ENCODE peak calls at places on chromosomes 7 and 10, in seven cellular contexts. J, O, C, R, Q, D and P are unnamed samples.

GRCh38 chr7:118559207-118559606 is 334.7 kb downstream of the ANKRD7 start:
- DNase-seq in O (no peak), C (no peak), R (no peak), D (no peak), Q (no peak), J (no peak), P (no peak)

GRCh38 chr7:117654780-117655179 is 175.0 kb downstream of the CFTR start:
- DNase-seq in D (no peak), J (no peak), Q (no peak), R (no peak), C (no peak), O (no peak), P (no peak)

GRCh38 chr7:3957735-3958491 is 656.9 kb downstream of the SDK1 start:
- DNase-seq in C (no peak), Q (no peak), R (no peak), O (no peak), D (no peak), J (no peak), P (no peak)

GRCh38 chr7:90835861-90836260 is 239.7 kb downstream of the CDK14 start:
- DNase-seq in R (no peak), Q (no peak), O (no peak), C (no peak), D (no peak), J (no peak), P (no peak)

GRCh38 chr7:3861941-3862340 is 560.9 kb downstream of the SDK1 start:
- DNase-seq in D (peak), C (peak), O (no peak), Q (peak), R (peak), J (peak), P (peak)

GRCh38 chr10:59708816-59709471 is 706 bp downstream of the SLC16A9 start:
- DNase-seq in D (no peak), C (no peak), J (no peak), Q (peak), R (peak), O (peak), P (peak)

GRCh38 chr7:14850039-14850438 is 52.5 kb downstream of the DGKB start:
- DNase-seq in D (peak), J (peak), O (no peak), R (no peak), Q (no peak), C (no peak), P (no peak)

GRCh38 chr7:29311314-29311713 is 116.7 kb downstream of the CHN2 start:
- DNase-seq in O (no peak), R (no peak), J (no peak), Q (no peak), C (no peak), D (no peak), P (no peak)

GRCh38 chr10:45422862-45423659 is 49.0 kb downstream of the ALOX5 start:
- DNase-seq in J (no peak), C (no peak), Q (no peak), R (no peak), D (no peak), O (no peak), P (no peak)

GRCh38 chr7:158283016-158283974 is 304.3 kb downstream of the PTPRN2 start:
- DNase-seq in C (no peak), D (no peak), R (no peak), O (no peak), Q (no peak), J (no peak), P (no peak)

GRCh38 chr7:26813426-26813825 is 51.0 kb downstream of the SKAP2 start:
- DNase-seq in R (no peak), Q (no peak), C (peak), D (peak), O (no peak), J (peak), P (no peak)

GRCh38 chr10:113992601-113993011 is 51.1 kb upstream of the ADRB1 start:
- DNase-seq in O (no peak), R (no peak), Q (no peak), D (no peak), C (no peak), J (peak), P (no peak)

GRCh38 chr10:78435484-78436222 is 402.0 kb downstream of the RPS24 start:
- DNase-seq in J (no peak), C (no peak), D (no peak), R (no peak), Q (no peak), O (no peak), P (no peak)

GRCh38 chr7:73519867-73520672 is 2.0 kb downstream of the BAZ1B start:
- DNase-seq in C (no peak), D (peak), Q (no peak), O (no peak), J (peak), R (no peak), P (peak)

GRCh38 chr10:132684164-132684891 is 101.6 kb downstream of the NKX6-2 start:
- DNase-seq in R (no peak), O (peak), D (peak), Q (peak), J (peak), C (no peak), P (peak)

GRCh38 chr10:28367865-28368541 is 65.1 kb upstream of the MPP7 start:
- DNase-seq in C (no peak), R (no peak), D (no peak), Q (peak), J (peak), O (no peak), P (no peak)

GRCh38 chr10:3803884-3804741 is 19.1 kb upstream of the KLF6 start:
- DNase-seq in D (peak), R (no peak), Q (no peak), O (no peak), C (no peak), J (peak), P (no peak)

GRCh38 chr7:30173058-30173897 is 38.5 kb downstream of the MTURN start:
- DNase-seq in O (peak), R (peak), Q (peak), D (peak), J (peak), C (peak), P (peak)

DNA sequence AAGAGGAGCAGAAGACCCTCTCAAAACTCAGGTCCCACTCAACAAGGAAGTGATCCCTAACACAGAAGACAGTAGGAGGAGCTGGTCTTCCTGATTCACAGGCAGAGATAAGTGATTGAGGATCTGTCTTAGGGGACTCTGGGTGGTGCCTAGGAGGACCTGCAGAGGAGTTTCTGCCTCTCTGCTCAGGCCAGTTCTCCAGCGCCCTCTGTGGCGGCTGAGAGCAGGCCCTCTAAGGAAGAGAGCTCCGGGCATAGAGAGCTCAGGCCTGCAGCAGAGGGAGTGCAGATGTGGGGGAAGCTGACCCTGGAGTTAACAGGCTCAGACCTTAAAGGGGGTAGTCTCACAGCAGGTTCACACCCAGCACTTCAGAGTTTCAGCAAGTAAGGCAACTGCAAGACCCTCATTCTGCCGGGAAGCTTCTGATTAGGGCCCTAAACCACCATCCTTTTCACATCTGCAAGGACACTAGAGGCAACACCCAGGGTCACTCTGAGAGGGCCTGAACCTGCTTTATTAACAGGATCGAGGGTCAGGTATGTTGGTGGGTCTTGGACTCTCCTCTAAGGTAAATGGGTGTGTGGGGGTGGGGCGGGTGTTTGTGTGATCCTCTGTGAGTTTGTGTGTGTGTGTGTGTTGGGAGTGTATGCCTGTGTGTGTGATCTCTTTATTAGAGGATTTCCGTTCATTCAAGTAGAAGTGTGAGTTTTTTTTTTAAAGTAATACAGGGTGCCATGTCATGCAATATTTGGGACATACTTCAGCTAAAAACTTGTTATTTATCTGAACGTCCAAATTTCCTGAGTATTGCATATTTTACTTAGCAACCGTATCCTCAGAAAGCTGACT is 57.6 kb upstream of the TARP start:
- DNase-seq in O (no peak), Q (no peak), D (no peak), C (no peak), R (no peak), J (no peak), P (no peak)
- TF ChIP-seq CTCF in O (no peak), Q (no peak), D (no peak), C (no peak), R (no peak), J (peak), P (no peak)

DNA sequence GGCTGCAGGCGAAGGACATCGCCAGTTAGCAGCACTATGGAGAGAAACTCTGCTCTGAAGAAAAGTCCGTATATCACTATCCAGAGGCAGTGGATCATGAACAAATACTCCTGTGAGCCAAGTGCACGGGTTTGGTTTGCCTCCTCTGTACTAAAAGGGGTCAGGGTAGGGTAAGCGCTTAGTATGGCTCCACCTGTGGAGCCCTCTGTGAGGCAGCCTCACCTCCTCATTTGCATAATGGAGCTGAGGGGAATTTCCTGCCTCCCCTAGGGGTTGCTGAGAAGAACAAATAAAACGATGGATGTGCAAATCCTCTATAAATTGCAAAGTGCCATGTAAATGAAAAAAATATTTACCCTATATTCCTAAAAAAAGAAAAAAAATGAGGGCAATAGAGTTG is 63.4 kb downstream of the GPR26 start:
- DNase-seq in R (no peak), C (no peak), O (no peak), Q (no peak), D (no peak), J (no peak), P (no peak)
- TF ChIP-seq CTCF in R (no peak), C (no peak), O (no peak), Q (no peak), D (no peak), J (no peak), P (no peak)

GRCh38 chr7:142523821-142524460 is 225.3 kb upstream of the PRSS1 start:
- DNase-seq in R (no peak), D (no peak), C (no peak), O (no peak), Q (no peak), J (no peak), P (no peak)

GRCh38 chr7:142534726-142535122 is 214.5 kb upstream of the PRSS1 start:
- DNase-seq in C (no peak), D (no peak), Q (no peak), J (no peak), O (no peak), R (no peak), P (no peak)

GRCh38 chr7:142533920-142534319 is 215.4 kb upstream of the PRSS1 start:
- DNase-seq in O (no peak), D (no peak), C (no peak), Q (no peak), R (no peak), J (no peak), P (no peak)

GRCh38 chr7:142528608-142529408 is 220.5 kb upstream of the PRSS1 start:
- DNase-seq in J (no peak), O (no peak), R (no peak), Q (no peak), D (no peak), C (no peak), P (no peak)
- TF ChIP-seq CTCF in J (no peak), O (no peak), R (no peak), Q (no peak), D (no peak), C (no peak), P (no peak)

GRCh38 chr10:129689681-129690080 is 222.6 kb downstream of the MGMT start:
- DNase-seq in O (no peak), C (no peak), R (no peak), D (no peak), Q (no peak), J (no peak), P (no peak)
- TF ChIP-seq CTCF in O (no peak), C (no peak), R (no peak), D (no peak), Q (no peak), J (no peak), P (no peak)

GRCh38 chr10:127564644-127565043 is 15.5 kb downstream of the NPS start:
- DNase-seq in J (no peak), D (no peak), Q (no peak), R (no peak), C (no peak), O (no peak), P (no peak)

GRCh38 chr10:127565583-127565982 is 16.5 kb downstream of the NPS start:
- DNase-seq in R (no peak), O (no peak), Q (no peak), J (no peak), D (no peak), C (no peak), P (no peak)

GRCh38 chr10:127570036-127570435 is 20.9 kb downstream of the NPS start:
- DNase-seq in D (no peak), Q (no peak), C (no peak), R (no peak), J (no peak), O (no peak), P (no peak)

GRCh38 chr10:127563718-127564553 is 14.8 kb downstream of the NPS start:
- DNase-seq in C (no peak), Q (no peak), J (peak), R (peak), D (no peak), O (peak), P (no peak)

GRCh38 chr10:127569210-127569609 is 20.1 kb downstream of the NPS start:
- DNase-seq in Q (no peak), J (no peak), D (no peak), O (no peak), C (no peak), R (no peak), P (no peak)
- TF ChIP-seq CTCF in Q (no peak), J (no peak), D (no peak), O (no peak), C (no peak), R (no peak), P (no peak)

DNA sequence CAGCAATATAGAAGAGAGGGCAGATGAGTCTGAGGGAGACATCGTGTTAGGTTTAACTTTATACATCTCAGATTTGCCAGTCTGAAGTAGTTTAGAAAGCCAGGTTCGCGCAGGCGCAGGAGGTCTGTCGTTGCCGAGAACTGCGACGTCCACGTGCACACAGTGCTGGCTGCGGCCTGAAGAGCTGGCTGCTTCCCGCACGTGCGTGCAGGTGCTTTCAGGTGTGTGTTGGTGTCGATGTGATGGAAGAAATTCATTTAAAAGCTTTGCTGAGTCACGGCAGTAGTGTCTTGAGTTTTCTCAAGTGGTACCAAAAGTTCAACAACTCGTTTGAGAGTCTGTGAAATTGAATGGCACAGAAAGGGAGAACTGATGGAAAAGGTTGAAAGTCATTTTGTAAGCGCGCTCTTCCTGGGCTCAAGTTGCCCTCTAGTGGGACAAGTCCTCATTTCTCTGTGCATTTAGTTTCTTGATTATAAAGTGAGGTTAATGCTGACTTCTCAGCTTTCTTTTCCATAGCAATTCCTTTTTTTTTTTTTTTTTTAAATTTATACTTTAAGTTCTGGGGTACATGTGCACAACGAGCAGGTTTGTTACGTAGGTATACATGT is 18.7 kb downstream of the WDR37 start:
- DNase-seq in Q (no peak), C (no peak), J (no peak), D (no peak), O (no peak), R (no peak), P (no peak)
- TF ChIP-seq CTCF in Q (no peak), C (peak), J (peak), D (peak), O (no peak), R (peak), P (no peak)

DNA sequence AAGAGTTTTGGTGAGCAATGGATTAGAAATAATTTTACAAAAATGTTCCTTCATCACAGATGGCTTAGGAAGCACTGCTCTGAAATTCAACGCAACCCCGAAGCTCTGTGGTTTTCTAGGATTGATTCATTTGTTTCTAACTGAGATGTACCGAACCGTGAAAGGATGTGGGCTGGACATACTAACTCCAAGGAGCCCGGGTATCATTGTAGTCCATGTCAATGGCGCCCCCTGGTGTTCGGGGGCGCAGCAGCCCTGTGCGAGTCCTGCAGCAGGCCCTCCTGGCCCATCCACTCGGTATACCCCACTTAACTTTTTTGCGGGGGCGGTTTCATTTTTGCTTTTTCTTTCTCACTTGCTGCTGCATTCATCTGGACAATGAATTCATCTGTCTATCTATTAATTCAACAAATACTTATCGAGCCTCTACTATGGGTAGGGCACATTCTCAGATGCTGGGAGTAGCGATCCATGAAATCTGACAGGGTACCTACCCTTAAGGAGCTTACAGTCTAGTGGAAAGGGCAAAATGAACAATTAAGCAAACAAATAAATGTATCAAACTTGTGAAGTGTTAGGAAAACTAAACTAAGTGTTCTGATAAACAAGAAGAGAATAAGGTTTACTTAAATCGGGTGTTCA is 25.2 kb upstream of the ITPRID1 start:
- DNase-seq in J (peak), R (peak), O (peak), C (no peak), Q (no peak), D (no peak), P (no peak)
- TF ChIP-seq CTCF in J (peak), R (peak), O (peak), C (peak), Q (peak), D (peak), P (no peak)